ENCODE peak calls at places on chromosome 19, in five cellular contexts. J, H, Y, C and N are unnamed samples.

GRCh38 chr19:52170863-52171320 is 529 bp downstream of the ZNF836 start:
- DNase-seq in J (no peak), H (peak; percentile 57), Y (peak; percentile 10), C (no peak), N (no peak)

GRCh38 chr19:3479177-3479818 is 1.0 kb downstream of the SMIM24 start:
- DNase-seq in J (no peak), H (peak; percentile 66), Y (peak; percentile 51), C (no peak), N (no peak)

GRCh38 chr19:34189199-34189916 is 17.1 kb downstream of the LSM14A start:
- DNase-seq in J (no peak), H (no peak), Y (no peak), C (no peak), N (no peak)

GRCh38 chr19:49512970-49513745 is 697 bp downstream of the FCGRT start:
- DNase-seq in J (no peak), H (peak; percentile 80), Y (peak; percentile 47), C (no peak), N (no peak)

GRCh38 chr19:48064509-48064908 is 20.6 kb upstream of the CABP5 start:
- DNase-seq in J (no peak), H (no peak), Y (no peak), C (no peak), N (peak; percentile 65)

GRCh38 chr19:2547721-2548120 is 71.8 kb downstream of the GADD45B start:
- DNase-seq in J (no peak), H (no peak), Y (no peak), C (no peak), N (no peak)

GRCh38 chr19:17519967-17520366 is 8.5 kb downstream of the PGLS start:
- DNase-seq in J (no peak), H (no peak), Y (no peak), C (no peak), N (no peak)

GRCh38 chr19:45467115-45467455 is 711 bp upstream of the FOSB start:
- DNase-seq in J (no peak), H (peak; percentile 53), Y (no peak), C (no peak), N (no peak)

GRCh38 chr19:6056801-6057650 is 53.3 kb downstream of the RFX2 start:
- DNase-seq in J (peak; percentile 98), H (no peak), Y (no peak), C (no peak), N (peak; percentile 46)

GRCh38 chr19:19562665-19563347 is 24.7 kb downstream of the CILP2 start:
- DNase-seq in J (no peak), H (peak; percentile 35), Y (peak; percentile 32), C (peak; percentile 12), N (no peak)

GRCh38 chr19:2170219-2170618 is 6.5 kb downstream of the DOT1L start:
- DNase-seq in J (no peak), H (peak; percentile 77), Y (no peak), C (no peak), N (no peak)

GRCh38 chr19:41311072-41311471 is 1.1 kb downstream of the CCDC97 start:
- DNase-seq in J (no peak), H (no peak), Y (no peak), C (no peak), N (no peak)

GRCh38 chr19:10517361-10517759 is at the start of gene S1PR5:
- DNase-seq in J (no peak), H (peak; percentile 54), Y (peak; percentile 25), C (no peak), N (no peak)

GRCh38 chr19:34145741-34146202 is 26.5 kb upstream of the LSM14A start:
- DNase-seq in J (peak; percentile 43), H (peak; percentile 74), Y (peak; percentile 48), C (peak; percentile 20), N (peak; percentile 18)

GRCh38 chr19:6476155-6476895 is 5.3 kb downstream of the DENND1C start:
- DNase-seq in J (peak; percentile 62), H (peak; percentile 99), Y (peak; percentile 63), C (peak; percentile 36), N (peak; percentile 99)

GRCh38 chr19:7373862-7374261 is 25.1 kb downstream of the ARHGEF18 start:
- DNase-seq in J (peak; percentile 25), H (no peak), Y (no peak), C (no peak), N (no peak)